ENCODE peak calls at places on chromosome 12, in seven cellular contexts. One of them, this sample, is unnamed.

GRCh38 chr12:122985590-122986257 is 5.2 kb downstream of the ARL6IP4 start:
- DNase-seq in ovary: no peak
- DNase-seq in mammary epithelial cell: no peak
- DNase-seq in lung: no peak
- DNase-seq in OCI-LY7: no peak
- DNase-seq in tibial artery: no peak
- DNase-seq in foreskin fibroblast: no peak
- DNase-seq in this sample: no peak

GRCh38 chr12:109608796-109609195 is 35.2 kb downstream of the MVK start:
- DNase-seq in ovary: no peak
- DNase-seq in mammary epithelial cell: no peak
- DNase-seq in lung: no peak
- DNase-seq in OCI-LY7: no peak
- DNase-seq in tibial artery: no peak
- DNase-seq in foreskin fibroblast: no peak
- DNase-seq in this sample: no peak

GRCh38 chr12:113959096-113959495 is 7.0 kb downstream of the RBM19 start:
- DNase-seq in ovary: no peak
- DNase-seq in mammary epithelial cell: no peak
- DNase-seq in lung: no peak
- DNase-seq in OCI-LY7: no peak
- DNase-seq in tibial artery: no peak
- DNase-seq in foreskin fibroblast: no peak
- DNase-seq in this sample: no peak

GRCh38 chr12:52602552-52602951 is 1.3 kb upstream of the KRT72 start:
- DNase-seq in ovary: no peak
- DNase-seq in mammary epithelial cell: no peak
- DNase-seq in lung: no peak
- DNase-seq in OCI-LY7: no peak
- DNase-seq in tibial artery: no peak
- DNase-seq in foreskin fibroblast: no peak
- DNase-seq in this sample: no peak

GRCh38 chr12:70309348-70309747 is 56.7 kb upstream of the KCNMB4 start:
- DNase-seq in ovary: no peak
- DNase-seq in mammary epithelial cell: no peak
- DNase-seq in lung: no peak
- DNase-seq in OCI-LY7: no peak
- DNase-seq in tibial artery: no peak
- DNase-seq in foreskin fibroblast: no peak
- DNase-seq in this sample: no peak

GRCh38 chr12:76726626-76727025 is 37.3 kb upstream of the ZDHHC17 start:
- DNase-seq in ovary: no peak
- DNase-seq in mammary epithelial cell: no peak
- DNase-seq in lung: no peak
- DNase-seq in OCI-LY7: no peak
- DNase-seq in tibial artery: no peak
- DNase-seq in foreskin fibroblast: no peak
- DNase-seq in this sample: no peak

GRCh38 chr12:68613209-68613904 is 2.7 kb downstream of the RAP1B start:
- DNase-seq in ovary: no peak
- DNase-seq in mammary epithelial cell: no peak
- DNase-seq in lung: no peak
- DNase-seq in OCI-LY7: no peak
- DNase-seq in tibial artery: no peak
- DNase-seq in foreskin fibroblast: no peak
- DNase-seq in this sample: no peak

GRCh38 chr12:129610601-129611120 is 293.2 kb downstream of the TMEM132D start:
- DNase-seq in ovary: no peak
- DNase-seq in mammary epithelial cell: no peak
- DNase-seq in lung: no peak
- DNase-seq in OCI-LY7: no peak
- DNase-seq in tibial artery: no peak
- DNase-seq in foreskin fibroblast: no peak
- DNase-seq in this sample: no peak

GRCh38 chr12:27123642-27124041 is 41.3 kb upstream of the C12orf71 start:
- DNase-seq in ovary: no peak
- DNase-seq in mammary epithelial cell: peak
- DNase-seq in lung: no peak
- DNase-seq in OCI-LY7: peak
- DNase-seq in tibial artery: no peak
- DNase-seq in foreskin fibroblast: peak
- DNase-seq in this sample: peak

GRCh38 chr12:109461846-109462766 is 15.0 kb downstream of the KCTD10 start:
- DNase-seq in ovary: peak
- DNase-seq in mammary epithelial cell: peak
- DNase-seq in lung: peak
- DNase-seq in OCI-LY7: no peak
- DNase-seq in tibial artery: peak
- DNase-seq in foreskin fibroblast: peak
- DNase-seq in this sample: peak

GRCh38 chr12:76489737-76490136 is 69.8 kb downstream of the OSBPL8 start:
- DNase-seq in ovary: no peak
- DNase-seq in mammary epithelial cell: no peak
- DNase-seq in lung: no peak
- DNase-seq in OCI-LY7: no peak
- DNase-seq in tibial artery: no peak
- DNase-seq in foreskin fibroblast: peak
- DNase-seq in this sample: no peak

GRCh38 chr12:46133751-46134150 is 135.1 kb downstream of the SLC38A1 start:
- DNase-seq in ovary: no peak
- DNase-seq in mammary epithelial cell: no peak
- DNase-seq in lung: no peak
- DNase-seq in OCI-LY7: no peak
- DNase-seq in tibial artery: no peak
- DNase-seq in foreskin fibroblast: no peak
- DNase-seq in this sample: peak

GRCh38 chr12:47312794-47313426 is 233.2 kb upstream of the AMIGO2 start:
- DNase-seq in ovary: no peak
- DNase-seq in mammary epithelial cell: no peak
- DNase-seq in lung: no peak
- DNase-seq in OCI-LY7: peak
- DNase-seq in tibial artery: no peak
- DNase-seq in foreskin fibroblast: no peak
- DNase-seq in this sample: no peak

GRCh38 chr12:120247621-120248030 is 17.9 kb downstream of the PXN start:
- DNase-seq in ovary: no peak
- DNase-seq in mammary epithelial cell: peak
- DNase-seq in lung: no peak
- DNase-seq in OCI-LY7: no peak
- DNase-seq in tibial artery: no peak
- DNase-seq in foreskin fibroblast: peak
- DNase-seq in this sample: peak

GRCh38 chr12:110932048-110932447 is 11.7 kb upstream of the MYL2 start:
- DNase-seq in ovary: no peak
- DNase-seq in mammary epithelial cell: no peak
- DNase-seq in lung: no peak
- DNase-seq in OCI-LY7: no peak
- DNase-seq in tibial artery: no peak
- DNase-seq in foreskin fibroblast: no peak
- DNase-seq in this sample: no peak
- TF ChIP-seq CTCF in ovary: no peak
- TF ChIP-seq CTCF in mammary epithelial cell: peak
- TF ChIP-seq CTCF in lung: no peak
- TF ChIP-seq CTCF in OCI-LY7: peak
- TF ChIP-seq CTCF in tibial artery: no peak
- TF ChIP-seq CTCF in foreskin fibroblast: peak
- TF ChIP-seq CTCF in this sample: no peak

GRCh38 chr12:49059385-49060232 is 985 bp downstream of the KMT2D start:
- DNase-seq in ovary: no peak
- DNase-seq in mammary epithelial cell: peak
- DNase-seq in lung: no peak
- DNase-seq in OCI-LY7: peak
- DNase-seq in tibial artery: no peak
- DNase-seq in foreskin fibroblast: peak
- DNase-seq in this sample: no peak

GRCh38 chr12:49059063-49059384 is 1.6 kb downstream of the KMT2D start:
- DNase-seq in ovary: no peak
- DNase-seq in mammary epithelial cell: peak
- DNase-seq in lung: no peak
- DNase-seq in OCI-LY7: no peak
- DNase-seq in tibial artery: no peak
- DNase-seq in foreskin fibroblast: peak
- DNase-seq in this sample: no peak

GRCh38 chr12:49058366-49059062 is 2.1 kb downstream of the KMT2D start:
- DNase-seq in ovary: no peak
- DNase-seq in mammary epithelial cell: no peak
- DNase-seq in lung: no peak
- DNase-seq in OCI-LY7: no peak
- DNase-seq in tibial artery: no peak
- DNase-seq in foreskin fibroblast: peak
- DNase-seq in this sample: no peak

GRCh38 chr12:49061157-49061650 is 610 bp upstream of the KMT2D start:
- DNase-seq in ovary: no peak
- DNase-seq in mammary epithelial cell: no peak
- DNase-seq in lung: no peak
- DNase-seq in OCI-LY7: no peak
- DNase-seq in tibial artery: no peak
- DNase-seq in foreskin fibroblast: peak
- DNase-seq in this sample: no peak

DNA sequence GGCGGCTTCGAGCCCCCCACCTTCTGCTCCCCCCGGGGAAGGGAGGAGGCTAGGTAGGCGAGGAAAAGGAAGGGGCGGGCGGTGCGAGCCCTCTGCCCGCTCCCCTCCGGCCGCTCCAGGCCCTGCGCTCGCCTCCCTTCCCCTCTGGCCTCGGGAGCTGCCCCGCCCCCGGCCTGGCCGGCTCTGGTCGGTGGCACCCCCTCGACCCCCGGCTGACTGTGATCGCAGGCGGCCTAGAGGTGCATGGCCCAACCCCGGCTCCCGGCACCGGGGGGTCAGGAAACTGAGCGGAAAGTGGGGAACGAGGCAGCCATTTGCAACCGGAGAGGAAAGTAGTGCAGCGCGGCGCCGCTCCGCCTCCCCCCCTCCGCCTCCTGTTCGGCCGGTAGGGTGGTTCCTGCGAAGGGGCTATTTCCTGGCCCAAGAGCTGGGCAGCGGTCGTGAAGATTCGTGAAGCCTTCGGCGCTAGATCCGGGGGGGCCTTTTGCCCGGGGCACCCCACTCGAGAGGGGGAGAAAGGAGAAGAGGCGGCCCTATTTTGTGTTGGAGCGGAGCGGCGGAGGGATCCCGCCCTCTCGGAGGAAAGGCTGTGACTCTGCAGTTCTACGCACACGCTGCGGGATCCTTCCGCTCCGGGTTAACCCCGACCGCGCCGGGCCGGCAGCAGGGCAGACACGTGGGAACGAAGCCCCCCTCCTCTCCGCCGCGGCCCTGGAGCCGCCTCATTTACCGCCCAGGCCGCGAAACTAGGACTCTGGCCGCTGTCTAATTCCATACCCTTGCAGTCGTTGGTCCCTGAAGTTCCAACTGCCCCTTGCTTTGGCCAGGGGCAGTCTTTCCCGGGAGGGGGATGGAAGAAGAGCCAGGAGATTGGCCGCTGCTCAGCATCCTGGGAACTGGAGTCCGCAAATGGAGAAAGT is at the start of gene KMT2D:
- DNase-seq in ovary: peak
- DNase-seq in mammary epithelial cell: peak
- DNase-seq in lung: peak
- DNase-seq in OCI-LY7: peak
- DNase-seq in tibial artery: peak
- DNase-seq in foreskin fibroblast: peak
- DNase-seq in this sample: peak
- TF ChIP-seq CTCF in ovary: peak
- TF ChIP-seq CTCF in mammary epithelial cell: peak
- TF ChIP-seq CTCF in lung: no peak
- TF ChIP-seq CTCF in OCI-LY7: no peak
- TF ChIP-seq CTCF in tibial artery: peak
- TF ChIP-seq CTCF in foreskin fibroblast: peak
- TF ChIP-seq CTCF in this sample: no peak

GRCh38 chr12:131911851-131912525 is 17.1 kb upstream of the PUS1 start:
- DNase-seq in ovary: no peak
- DNase-seq in mammary epithelial cell: no peak
- DNase-seq in lung: no peak
- DNase-seq in OCI-LY7: no peak
- DNase-seq in tibial artery: no peak
- DNase-seq in foreskin fibroblast: no peak
- DNase-seq in this sample: no peak

GRCh38 chr12:131911251-131911650 is 16.8 kb downstream of the ULK1 start:
- DNase-seq in ovary: no peak
- DNase-seq in mammary epithelial cell: no peak
- DNase-seq in lung: no peak
- DNase-seq in OCI-LY7: no peak
- DNase-seq in tibial artery: no peak
- DNase-seq in foreskin fibroblast: no peak
- DNase-seq in this sample: no peak

GRCh38 chr12:131914179-131914702 is 14.8 kb upstream of the PUS1 start:
- DNase-seq in ovary: no peak
- DNase-seq in mammary epithelial cell: no peak
- DNase-seq in lung: no peak
- DNase-seq in OCI-LY7: no peak
- DNase-seq in tibial artery: peak
- DNase-seq in foreskin fibroblast: no peak
- DNase-seq in this sample: no peak

GRCh38 chr12:131913666-131914065 is 15.4 kb upstream of the PUS1 start:
- DNase-seq in ovary: no peak
- DNase-seq in mammary epithelial cell: no peak
- DNase-seq in lung: no peak
- DNase-seq in OCI-LY7: no peak
- DNase-seq in tibial artery: no peak
- DNase-seq in foreskin fibroblast: no peak
- DNase-seq in this sample: no peak

DNA sequence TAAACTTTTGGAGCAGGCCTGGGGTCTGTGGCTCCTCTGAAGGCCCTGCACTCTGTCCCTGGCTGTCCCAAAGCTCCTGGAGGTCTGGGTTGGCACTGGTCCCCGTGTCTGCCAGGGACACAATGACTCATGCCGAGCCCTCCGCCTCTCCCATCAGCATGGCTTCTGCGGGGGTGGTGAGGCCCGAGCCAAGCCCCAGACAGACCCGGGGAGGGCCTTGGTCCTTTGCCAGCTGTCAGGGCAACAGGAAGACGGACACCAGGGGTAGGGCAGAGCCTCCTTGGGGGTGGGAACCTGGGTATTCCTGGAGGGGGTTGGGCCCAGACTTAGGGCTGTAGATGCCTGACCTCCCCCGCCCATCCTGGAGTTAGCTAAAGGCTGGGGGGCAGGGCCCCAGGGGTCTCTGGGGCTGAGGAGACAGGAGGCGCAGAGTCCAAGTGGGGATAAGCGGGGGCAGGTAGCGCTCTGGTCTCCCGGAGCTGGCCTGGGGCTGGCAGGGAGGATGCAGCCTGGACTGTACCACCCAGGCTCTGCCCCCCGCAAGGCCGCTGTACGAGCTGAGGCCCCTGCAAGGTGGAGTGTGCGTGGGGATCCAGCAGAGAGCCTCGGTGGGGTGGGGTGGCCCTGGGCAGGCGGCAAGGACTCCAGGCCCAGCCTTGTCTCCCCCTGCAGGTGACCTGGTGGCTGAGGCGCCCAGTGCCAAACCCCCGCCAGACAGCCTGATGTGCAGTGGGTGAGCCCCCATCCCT is 16.4 kb upstream of the PUS1 start:
- DNase-seq in ovary: peak
- DNase-seq in mammary epithelial cell: peak
- DNase-seq in lung: peak
- DNase-seq in OCI-LY7: no peak
- DNase-seq in tibial artery: peak
- DNase-seq in foreskin fibroblast: peak
- DNase-seq in this sample: peak
- TF ChIP-seq CTCF in ovary: no peak
- TF ChIP-seq CTCF in mammary epithelial cell: peak
- TF ChIP-seq CTCF in lung: no peak
- TF ChIP-seq CTCF in OCI-LY7: no peak
- TF ChIP-seq CTCF in tibial artery: no peak
- TF ChIP-seq CTCF in foreskin fibroblast: no peak
- TF ChIP-seq CTCF in this sample: no peak

GRCh38 chr12:104108755-104109445 is 29.1 kb downstream of the NFYB start:
- DNase-seq in ovary: peak
- DNase-seq in mammary epithelial cell: peak
- DNase-seq in lung: peak
- DNase-seq in OCI-LY7: peak
- DNase-seq in tibial artery: peak
- DNase-seq in foreskin fibroblast: peak
- DNase-seq in this sample: peak
- TF ChIP-seq CTCF in ovary: peak
- TF ChIP-seq CTCF in mammary epithelial cell: peak
- TF ChIP-seq CTCF in lung: peak
- TF ChIP-seq CTCF in OCI-LY7: peak
- TF ChIP-seq CTCF in tibial artery: peak
- TF ChIP-seq CTCF in foreskin fibroblast: peak
- TF ChIP-seq CTCF in this sample: peak